ENCODE peak calls at places on chromosomes 12 and 14, in four cellular contexts. One of them, this sample, is unnamed.

GRCh38 chr12:52390739-52391617 is 5.5 kb upstream of the KRT84 start:
- DNase-seq in cardiac muscle cell: peak
- DNase-seq in tibial artery: no peak
- DNase-seq in nucleus accumbens: no peak
- DNase-seq in this sample: no peak

GRCh38 chr14:34536951-34537676 is 2.4 kb downstream of the EAPP start:
- DNase-seq in cardiac muscle cell: peak
- DNase-seq in tibial artery: no peak
- DNase-seq in nucleus accumbens: no peak
- DNase-seq in this sample: no peak

GRCh38 chr14:100410056-100410565 is 87.0 kb downstream of the SLC25A47 start:
- DNase-seq in cardiac muscle cell: peak
- DNase-seq in tibial artery: no peak
- DNase-seq in nucleus accumbens: no peak
- DNase-seq in this sample: no peak

GRCh38 chr14:64501326-64502171 is 2.1 kb downstream of the ZBTB25 start:
- DNase-seq in cardiac muscle cell: peak
- DNase-seq in tibial artery: peak
- DNase-seq in nucleus accumbens: no peak
- DNase-seq in this sample: peak

GRCh38 chr14:42110167-42110566 is 503.5 kb downstream of the LRFN5 start:
- DNase-seq in cardiac muscle cell: peak
- DNase-seq in tibial artery: no peak
- DNase-seq in nucleus accumbens: no peak
- DNase-seq in this sample: no peak

GRCh38 chr12:113594967-113595366 is 123.3 kb upstream of the LHX5 start:
- DNase-seq in cardiac muscle cell: no peak
- DNase-seq in tibial artery: no peak
- DNase-seq in nucleus accumbens: no peak
- DNase-seq in this sample: no peak

GRCh38 chr12:83057436-83057835 is 370.7 kb downstream of the TMTC2 start:
- DNase-seq in cardiac muscle cell: no peak
- DNase-seq in tibial artery: no peak
- DNase-seq in nucleus accumbens: no peak
- DNase-seq in this sample: no peak

GRCh38 chr12:75721231-75721641 is 209.8 kb upstream of the KRR1 start:
- DNase-seq in cardiac muscle cell: peak
- DNase-seq in tibial artery: no peak
- DNase-seq in nucleus accumbens: no peak
- DNase-seq in this sample: no peak

GRCh38 chr14:56216631-56217379 is 98.6 kb downstream of the PELI2 start:
- DNase-seq in cardiac muscle cell: peak
- DNase-seq in tibial artery: peak
- DNase-seq in nucleus accumbens: no peak
- DNase-seq in this sample: peak

GRCh38 chr12:54977857-54978256 is 6.7 kb downstream of the TESPA1 start:
- DNase-seq in cardiac muscle cell: no peak
- DNase-seq in tibial artery: no peak
- DNase-seq in nucleus accumbens: no peak
- DNase-seq in this sample: no peak

GRCh38 chr14:51552768-51553426 is 98.8 kb upstream of the FRMD6 start:
- DNase-seq in cardiac muscle cell: no peak
- DNase-seq in tibial artery: no peak
- DNase-seq in nucleus accumbens: no peak
- DNase-seq in this sample: no peak

GRCh38 chr12:124391340-124392261 is 96.7 kb downstream of the RFLNA start:
- DNase-seq in cardiac muscle cell: no peak
- DNase-seq in tibial artery: peak
- DNase-seq in nucleus accumbens: no peak
- DNase-seq in this sample: peak

GRCh38 chr12:90593596-90594290 is 361.2 kb downstream of the CCER1 start:
- DNase-seq in cardiac muscle cell: no peak
- DNase-seq in tibial artery: no peak
- DNase-seq in nucleus accumbens: no peak
- DNase-seq in this sample: no peak

GRCh38 chr12:12874014-12874413 is 17.3 kb upstream of the GPRC5A start:
- DNase-seq in cardiac muscle cell: no peak
- DNase-seq in tibial artery: no peak
- DNase-seq in nucleus accumbens: no peak
- DNase-seq in this sample: no peak

GRCh38 chr14:73743431-73743931 is 29.3 kb upstream of the PNMA1 start:
- DNase-seq in cardiac muscle cell: peak
- DNase-seq in tibial artery: no peak
- DNase-seq in nucleus accumbens: no peak
- DNase-seq in this sample: no peak

GRCh38 chr14:75132374-75133086 is 5.7 kb upstream of the NEK9 start:
- DNase-seq in cardiac muscle cell: peak
- DNase-seq in tibial artery: peak
- DNase-seq in nucleus accumbens: no peak
- DNase-seq in this sample: peak

GRCh38 chr12:75721790-75722189 is 210.4 kb upstream of the KRR1 start:
- DNase-seq in cardiac muscle cell: no peak
- DNase-seq in tibial artery: no peak
- DNase-seq in nucleus accumbens: no peak
- DNase-seq in this sample: no peak

GRCh38 chr12:47349770-47350408 is 270.1 kb upstream of the AMIGO2 start:
- DNase-seq in cardiac muscle cell: peak
- DNase-seq in tibial artery: no peak
- DNase-seq in nucleus accumbens: no peak
- DNase-seq in this sample: no peak

GRCh38 chr14:41606249-41607118 is at the start of gene LRFN5:
- DNase-seq in cardiac muscle cell: peak
- DNase-seq in tibial artery: no peak
- DNase-seq in nucleus accumbens: peak
- DNase-seq in this sample: peak

GRCh38 chr12:122753213-122753571 is 568 bp downstream of the DENR start:
- DNase-seq in cardiac muscle cell: peak
- DNase-seq in tibial artery: no peak
- DNase-seq in nucleus accumbens: no peak
- DNase-seq in this sample: no peak

GRCh38 chr14:62209287-62209899 is 447.2 kb downstream of the SNAPC1 start:
- DNase-seq in cardiac muscle cell: peak
- DNase-seq in tibial artery: no peak
- DNase-seq in nucleus accumbens: no peak
- DNase-seq in this sample: no peak

GRCh38 chr12:92600052-92600451 is 102.7 kb upstream of the PLEKHG7 start:
- DNase-seq in cardiac muscle cell: no peak
- DNase-seq in tibial artery: no peak
- DNase-seq in nucleus accumbens: no peak
- DNase-seq in this sample: no peak

GRCh38 chr14:90569606-90570462 is 173.0 kb downstream of the CALM1 start:
- DNase-seq in cardiac muscle cell: no peak
- DNase-seq in tibial artery: no peak
- DNase-seq in nucleus accumbens: no peak
- DNase-seq in this sample: no peak

GRCh38 chr12:58310368-58310767 is 369.0 kb downstream of the ATP23 start:
- DNase-seq in cardiac muscle cell: peak
- DNase-seq in tibial artery: no peak
- DNase-seq in nucleus accumbens: no peak
- DNase-seq in this sample: no peak

GRCh38 chr12:10636611-10637010 is 23.2 kb upstream of the MAGOHB start:
- DNase-seq in cardiac muscle cell: no peak
- DNase-seq in tibial artery: no peak
- DNase-seq in nucleus accumbens: no peak
- DNase-seq in this sample: no peak

This sample was measured in heart right ventricle.